ENCODE peak calls at places on chromosomes 16 and 17, in four cellular contexts. X is K562, T is WTC11, R is HepG2. Y is an unnamed sample.

GRCh38 chr17:8253801-8254200 is 4.7 kb downstream of the PFAS start:
- DNase-seq in X (no peak), T (no peak), R (no peak), Y (no peak)

GRCh38 chr16:88306411-88306810 is 76.3 kb upstream of the ZNF469 start:
- DNase-seq in X (no peak), T (no peak), R (no peak), Y (no peak)

GRCh38 chr17:30517786-30518185 is 40.6 kb downstream of the GOSR1 start:
- DNase-seq in X (no peak), T (no peak), R (no peak), Y (no peak)

GRCh38 chr17:64491034-64491860 is 5.6 kb downstream of the POLG2 start:
- DNase-seq in X (no peak), T (peak; percentile 29), R (peak; percentile 57), Y (no peak)

GRCh38 chr17:18258356-18259038 is at the start of gene FLII:
- DNase-seq in X (peak; percentile 69), T (peak; percentile 60), R (peak; percentile 19), Y (peak; percentile 89)

GRCh38 chr16:16048904-16049582 is 99.6 kb downstream of the ABCC1 start:
- DNase-seq in X (peak; percentile 74), T (no peak), R (no peak), Y (no peak)

GRCh38 chr17:69945698-69946185 is 129.3 kb upstream of the KCNJ16 start:
- DNase-seq in X (no peak), T (no peak), R (no peak), Y (no peak)

GRCh38 chr16:52872706-52873105 is 180.0 kb downstream of the CHD9NB start:
- DNase-seq in X (no peak), T (no peak), R (no peak), Y (no peak)

GRCh38 chr17:27323538-27324212 is 29.8 kb downstream of the WSB1 start:
- DNase-seq in X (peak; percentile 46), T (no peak), R (peak; percentile 77), Y (no peak)

GRCh38 chr17:41919165-41919817 is 540 bp upstream of the ACLY start:
- DNase-seq in X (peak; percentile 73), T (peak; percentile 67), R (peak; percentile 65), Y (no peak)

GRCh38 chr16:30996324-30996999 is 11.5 kb downstream of the HSD3B7 start:
- DNase-seq in X (peak; percentile 74), T (no peak), R (peak; percentile 92), Y (no peak)

GRCh38 chr17:6729531-6729930 is 16.4 kb upstream of the SLC13A5 start:
- DNase-seq in X (no peak), T (no peak), R (no peak), Y (no peak)

GRCh38 chr16:80084614-80085013 is 456.2 kb upstream of the DYNLRB2 start:
- DNase-seq in X (peak; percentile 43), T (peak; percentile 51), R (peak; percentile 41), Y (no peak)
- TF ChIP-seq FOXJ3 in X (no peak), T (no peak), R (no peak), Y (no peak)

DNA sequence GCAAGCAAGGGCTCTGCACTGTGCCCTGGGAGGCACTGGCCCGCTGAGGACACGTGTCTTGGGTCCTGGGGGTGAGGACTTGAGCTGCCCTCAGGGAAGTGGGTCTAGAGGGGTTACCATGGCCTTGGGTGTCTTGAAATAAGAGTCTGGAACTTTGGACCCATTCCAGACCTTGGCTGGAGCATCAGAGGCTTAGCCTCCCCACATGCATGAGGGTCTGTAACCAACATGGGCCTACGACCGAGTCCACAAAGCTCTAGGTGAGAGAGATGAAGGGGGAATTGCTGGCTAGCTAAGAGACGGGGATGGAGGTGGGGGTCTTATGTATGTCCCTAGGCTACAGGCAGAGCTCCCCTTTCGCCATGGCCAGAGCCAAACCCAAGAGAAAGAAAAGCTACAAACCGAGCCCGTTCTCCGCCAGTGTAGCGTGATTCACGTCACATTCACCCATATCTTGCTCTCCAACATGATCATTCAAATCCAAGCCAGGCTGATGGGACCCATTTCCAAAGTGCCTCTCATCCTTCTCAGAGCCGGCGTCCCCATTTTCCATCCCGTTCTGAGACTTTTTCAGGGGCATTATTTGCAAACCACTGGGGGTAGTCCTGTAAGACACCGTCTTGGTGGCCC is 120.1 kb downstream of the CDYL2 start:
- DNase-seq in X (no peak), T (no peak), R (no peak), Y (no peak)
- TF ChIP-seq FOXJ3 in X (no peak), T (no peak), R (no peak), Y (no peak)

GRCh38 chr16:24775455-24775854 is 46.0 kb downstream of the TNRC6A start:
- DNase-seq in X (no peak), T (no peak), R (no peak), Y (no peak)
- TF ChIP-seq FOXJ3 in X (no peak), T (no peak), R (no peak), Y (no peak)

DNA sequence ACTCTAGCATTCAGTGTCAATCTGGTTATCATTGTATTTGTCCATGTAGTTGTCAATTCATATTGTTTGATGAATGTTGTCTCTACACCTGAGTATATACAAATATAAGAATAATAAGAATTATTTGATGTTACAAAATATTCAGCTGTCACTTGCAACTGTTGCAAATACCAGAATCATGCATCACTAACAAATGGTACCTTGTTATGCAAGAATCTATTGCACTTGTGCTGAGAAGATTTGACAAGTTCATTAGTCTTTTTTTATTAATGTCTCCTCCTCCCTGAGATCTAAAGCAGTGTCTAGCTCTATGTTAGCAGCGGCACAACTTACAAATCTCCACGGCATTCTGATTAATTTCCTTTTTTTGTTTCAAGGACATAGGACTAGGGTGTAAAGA is 22.2 kb upstream of the AKAP1 start:
- DNase-seq in X (no peak), T (no peak), R (no peak), Y (no peak)
- TF ChIP-seq FOXJ3 in X (no peak), T (no peak), R (no peak), Y (no peak)

GRCh38 chr17:28597606-28598383 is 1.0 kb downstream of the SPAG5 start:
- DNase-seq in X (no peak), T (no peak), R (peak; percentile 17), Y (no peak)
- TF ChIP-seq FOXJ3 in X (no peak), T (no peak), R (no peak), Y (no peak)

GRCh38 chr17:80026359-80027042 is 9.2 kb downstream of the TBC1D16 start:
- DNase-seq in X (no peak), T (no peak), R (no peak), Y (no peak)
- TF ChIP-seq FOXJ3 in X (no peak), T (no peak), R (no peak), Y (no peak)